ENCODE peak calls at places on chromosomes 4 and X, in seven cellular contexts. E, D, A, I, F, R and P are unnamed samples.

GRCh38 chrX:8067754-8068469 is 103.2 kb downstream of the VCX2 start:
- DNase-seq in E (no peak), D (no peak), A (no peak), I (peak), F (no peak), R (no peak), P (no peak)

GRCh38 chr4:57102050-57102564 is 8.1 kb downstream of the IGFBP7 start:
- DNase-seq in E (no peak), D (no peak), A (no peak), I (peak), F (no peak), R (no peak), P (peak)

GRCh38 chr4:101089168-101089567 is 258.2 kb downstream of the PPP3CA start:
- DNase-seq in E (no peak), D (no peak), A (no peak), I (no peak), F (peak), R (no peak), P (no peak)

GRCh38 chrX:120115438-120115963 is at the start of gene RHOXF1:
- DNase-seq in E (no peak), D (no peak), A (no peak), I (no peak), F (no peak), R (no peak), P (no peak)

GRCh38 chr4:28523791-28524190 is 1663.2 kb downstream of the STIM2 start:
- DNase-seq in E (no peak), D (no peak), A (no peak), I (no peak), F (no peak), R (no peak), P (no peak)

GRCh38 chrX:78455901-78456300 is 128.5 kb upstream of the CYSLTR1 start:
- DNase-seq in E (no peak), D (no peak), A (no peak), I (no peak), F (no peak), R (no peak), P (no peak)

GRCh38 chrX:66203114-66203513 is 39.1 kb downstream of the HEPH start:
- DNase-seq in E (no peak), D (no peak), A (no peak), I (no peak), F (no peak), R (no peak), P (no peak)

GRCh38 chrX:70313503-70313902 is 23.6 kb downstream of the KIF4A start:
- DNase-seq in E (no peak), D (no peak), A (no peak), I (peak), F (no peak), R (no peak), P (no peak)

GRCh38 chrX:26581086-26581485 is 365.1 kb downstream of the MAGEB5 start:
- DNase-seq in E (no peak), D (no peak), A (no peak), I (peak), F (no peak), R (no peak), P (no peak)

GRCh38 chr4:6368096-6368495 is 98.4 kb downstream of the WFS1 start:
- DNase-seq in E (no peak), D (no peak), A (no peak), I (no peak), F (no peak), R (no peak), P (no peak)

GRCh38 chrX:64536740-64537139 is 141.5 kb upstream of the MTMR8 start:
- DNase-seq in E (no peak), D (no peak), A (no peak), I (no peak), F (no peak), R (no peak), P (no peak)

GRCh38 chr4:78244691-78245485 is 187.8 kb downstream of the FRAS1 start:
- DNase-seq in E (no peak), D (no peak), A (no peak), I (no peak), F (no peak), R (no peak), P (no peak)

GRCh38 chr4:8192748-8193738 is 6.0 kb upstream of the SH3TC1 start:
- DNase-seq in E (peak), D (no peak), A (peak), I (peak), F (peak), R (no peak), P (peak)

GRCh38 chrX:136487647-136488046 is at the start of gene BRS3:
- DNase-seq in E (no peak), D (no peak), A (no peak), I (no peak), F (no peak), R (no peak), P (no peak)

GRCh38 chr4:78565971-78566372 is 14.4 kb downstream of the ANXA3 start:
- DNase-seq in E (no peak), D (no peak), A (peak), I (peak), F (no peak), R (no peak), P (peak)

GRCh38 chr4:169268951-169269781 is 1.6 kb downstream of the SH3RF1 start:
- DNase-seq in E (no peak), D (no peak), A (no peak), I (peak), F (no peak), R (peak), P (peak)

GRCh38 chr4:133150643-133151300 is 1.7 kb downstream of the PCDH10 start:
- DNase-seq in E (no peak), D (no peak), A (no peak), I (no peak), F (peak), R (peak), P (no peak)

GRCh38 chr4:169660929-169661328 is 40.6 kb downstream of the CLCN3 start:
- DNase-seq in E (no peak), D (no peak), A (no peak), I (no peak), F (no peak), R (no peak), P (no peak)

GRCh38 chr4:14375816-14376215 is 626.5 kb upstream of the CPEB2 start:
- DNase-seq in E (no peak), D (no peak), A (no peak), I (peak), F (no peak), R (no peak), P (no peak)

GRCh38 chr4:152348670-152349069 is 187.2 kb downstream of the FBXW7 start:
- DNase-seq in E (no peak), D (no peak), A (no peak), I (no peak), F (peak), R (no peak), P (no peak)

GRCh38 chrX:67568769-67569168 is 24.9 kb downstream of the AR start:
- DNase-seq in E (no peak), D (no peak), A (no peak), I (no peak), F (no peak), R (no peak), P (no peak)

GRCh38 chr4:25401066-25401465 is 24.0 kb downstream of the ANAPC4 start:
- DNase-seq in E (no peak), D (no peak), A (peak), I (peak), F (no peak), R (no peak), P (no peak)

GRCh38 chr4:92163348-92163747 is 140.4 kb upstream of the GRID2 start:
- DNase-seq in E (no peak), D (no peak), A (no peak), I (peak), F (no peak), R (no peak), P (no peak)

GRCh38 chr4:6777636-6778281 is 4.8 kb upstream of the KIAA0232 start:
- DNase-seq in E (no peak), D (no peak), A (no peak), I (no peak), F (no peak), R (no peak), P (peak)

GRCh38 chrX:140050906-140051305 is 85.6 kb upstream of the CXorf66 start:
- DNase-seq in E (no peak), D (no peak), A (no peak), I (peak), F (no peak), R (no peak), P (no peak)

GRCh38 chrX:154815274-154815818 is 10.1 kb upstream of the MPP1 start:
- DNase-seq in E (no peak), D (no peak), A (no peak), I (peak), F (no peak), R (no peak), P (no peak)
- TF ChIP-seq RFX5 in E (no peak), D (no peak), A (no peak), I (no peak), F (no peak), R (no peak), P (no peak)

GRCh38 chr4:4762300-4762699 is 97.2 kb upstream of the MSX1 start:
- DNase-seq in E (no peak), D (no peak), A (no peak), I (no peak), F (no peak), R (no peak), P (no peak)

GRCh38 chr4:4758708-4759107 is 100.8 kb upstream of the MSX1 start:
- DNase-seq in E (peak), D (no peak), A (no peak), I (no peak), F (no peak), R (no peak), P (no peak)

GRCh38 chr4:4759233-4759632 is 100.2 kb upstream of the MSX1 start:
- DNase-seq in E (no peak), D (no peak), A (no peak), I (no peak), F (no peak), R (no peak), P (no peak)

GRCh38 chr4:4761128-4761991 is 98.1 kb upstream of the MSX1 start:
- DNase-seq in E (no peak), D (peak), A (no peak), I (no peak), F (peak), R (peak), P (peak)

DNA sequence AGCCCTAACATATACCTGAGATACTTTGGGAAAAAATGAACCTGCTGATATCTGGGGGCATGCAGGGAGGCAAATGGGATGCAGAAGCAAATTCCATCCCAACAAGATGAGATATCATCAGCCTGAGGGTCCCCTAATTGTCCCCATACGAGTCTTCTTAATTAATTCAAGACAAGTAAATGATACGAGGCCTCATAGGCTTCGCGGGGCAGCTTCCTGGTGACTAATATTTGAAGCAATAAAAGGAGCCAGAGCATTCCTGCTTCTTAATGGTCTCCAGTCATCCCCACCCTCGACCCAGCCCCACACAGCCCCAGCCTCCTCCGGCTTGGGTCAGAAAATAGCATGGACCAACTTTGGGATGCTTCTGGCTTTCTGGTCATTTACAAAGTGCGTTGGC is 99.6 kb upstream of the MSX1 start:
- DNase-seq in E (no peak), D (no peak), A (no peak), I (no peak), F (no peak), R (no peak), P (no peak)
- TF ChIP-seq RFX5 in E (no peak), D (no peak), A (no peak), I (no peak), F (no peak), R (no peak), P (no peak)

DNA sequence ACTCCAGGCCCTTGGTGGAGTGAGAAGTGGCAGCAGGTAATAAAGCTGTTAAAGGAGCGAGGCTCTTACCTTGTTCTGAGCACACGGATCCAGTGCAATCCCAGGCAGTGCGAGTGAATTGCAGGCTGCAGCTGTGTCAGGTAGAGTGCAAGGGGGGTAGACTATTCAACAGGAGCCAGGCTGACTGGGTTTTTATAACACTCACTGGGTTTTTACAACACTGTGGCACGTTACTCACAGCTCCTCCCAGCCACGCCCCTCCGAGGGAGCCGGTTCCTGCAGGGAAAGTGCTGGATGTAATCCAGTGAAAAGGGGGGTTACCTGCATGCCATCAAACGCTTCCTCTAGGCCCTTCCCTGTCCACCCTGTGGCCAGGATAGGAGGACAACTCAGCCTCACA is 358 bp downstream of the FGFBP1 start:
- DNase-seq in E (no peak), D (no peak), A (peak), I (no peak), F (no peak), R (peak), P (no peak)
- TF ChIP-seq RFX5 in E (no peak), D (no peak), A (no peak), I (no peak), F (no peak), R (no peak), P (no peak)

GRCh38 chr4:1982124-1983052 is 26.4 kb downstream of the NELFA start:
- DNase-seq in E (no peak), D (no peak), A (no peak), I (no peak), F (no peak), R (no peak), P (no peak)
- TF ChIP-seq RFX5 in E (no peak), D (no peak), A (no peak), I (no peak), F (no peak), R (no peak), P (no peak)

DNA sequence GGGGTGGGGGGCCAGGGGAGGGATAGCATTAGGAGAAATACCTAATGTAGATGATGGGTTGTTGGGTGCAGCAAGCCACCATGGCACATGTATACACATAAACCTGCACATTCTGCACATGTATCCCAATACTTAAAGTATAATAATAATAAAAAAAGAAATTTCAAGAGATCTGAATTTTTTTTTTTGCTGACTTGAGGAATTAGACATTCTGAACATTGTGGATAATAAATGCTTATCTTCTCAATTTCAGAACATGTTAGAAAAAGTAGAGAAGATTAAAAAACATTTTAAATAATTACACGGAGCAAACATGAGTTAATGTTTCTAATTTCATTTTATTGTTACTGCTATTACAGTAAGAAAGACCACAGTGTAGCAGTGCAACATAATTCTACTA is 230.4 kb downstream of the DTHD1 start:
- DNase-seq in E (no peak), D (no peak), A (no peak), I (no peak), F (no peak), R (no peak), P (no peak)
- TF ChIP-seq RFX5 in E (no peak), D (no peak), A (no peak), I (no peak), F (no peak), R (no peak), P (no peak)

GRCh38 chrX:48792219-48792618 is 5.8 kb downstream of the GATA1 start:
- DNase-seq in E (no peak), D (no peak), A (no peak), I (no peak), F (no peak), R (no peak), P (no peak)

GRCh38 chrX:48790477-48790876 is 4.1 kb downstream of the GATA1 start:
- DNase-seq in E (no peak), D (no peak), A (no peak), I (no peak), F (no peak), R (no peak), P (no peak)

GRCh38 chrX:48793935-48794334 is 7.5 kb downstream of the GATA1 start:
- DNase-seq in E (no peak), D (no peak), A (no peak), I (no peak), F (no peak), R (no peak), P (no peak)

GRCh38 chrX:48789366-48790220 is 3.2 kb downstream of the GATA1 start:
- DNase-seq in E (no peak), D (no peak), A (no peak), I (no peak), F (no peak), R (no peak), P (no peak)

DNA sequence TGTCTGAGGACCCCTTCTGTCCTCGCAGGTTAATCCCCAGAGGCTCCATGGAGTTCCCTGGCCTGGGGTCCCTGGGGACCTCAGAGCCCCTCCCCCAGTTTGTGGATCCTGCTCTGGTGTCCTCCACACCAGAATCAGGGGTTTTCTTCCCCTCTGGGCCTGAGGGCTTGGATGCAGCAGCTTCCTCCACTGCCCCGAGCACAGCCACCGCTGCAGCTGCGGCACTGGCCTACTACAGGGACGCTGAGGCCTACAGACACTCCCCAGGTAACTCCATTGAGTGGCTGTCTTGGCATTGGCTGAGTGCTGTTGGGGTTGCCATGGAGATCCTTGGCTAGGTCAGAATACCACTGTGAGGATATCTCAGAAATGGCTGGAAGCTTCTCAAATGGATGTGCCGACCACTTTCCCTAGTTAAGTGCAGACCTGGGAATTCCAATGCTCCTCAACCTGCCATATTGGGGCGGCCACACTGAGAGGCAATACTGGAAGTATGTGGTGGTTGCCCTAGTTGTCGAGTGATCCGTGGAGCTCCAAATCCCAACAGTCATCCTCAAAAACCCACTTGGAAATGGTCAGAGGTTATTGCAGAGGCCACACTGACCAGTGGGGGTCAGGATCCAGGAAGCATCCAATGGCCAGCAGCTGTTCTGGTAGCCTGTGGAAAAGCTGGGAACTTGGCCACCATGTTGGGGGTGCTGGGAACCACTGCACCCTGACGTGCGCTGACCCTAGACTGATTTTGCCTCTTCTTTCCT is 4.9 kb downstream of the GATA1 start:
- DNase-seq in E (no peak), D (no peak), A (no peak), I (no peak), F (no peak), R (no peak), P (no peak)
- TF ChIP-seq RFX5 in E (no peak), D (no peak), A (no peak), I (no peak), F (no peak), R (no peak), P (no peak)

GRCh38 chr4:84738622-84739021 is 155.7 kb downstream of the CDS1 start:
- DNase-seq in E (no peak), D (no peak), A (no peak), I (no peak), F (no peak), R (no peak), P (no peak)

GRCh38 chr4:84737656-84738055 is 154.7 kb downstream of the CDS1 start:
- DNase-seq in E (no peak), D (no peak), A (no peak), I (no peak), F (no peak), R (no peak), P (no peak)

GRCh38 chr4:84734037-84734436 is 151.1 kb downstream of the CDS1 start:
- DNase-seq in E (no peak), D (no peak), A (no peak), I (no peak), F (no peak), R (no peak), P (no peak)

GRCh38 chr4:84730375-84730774 is 147.4 kb downstream of the CDS1 start:
- DNase-seq in E (no peak), D (no peak), A (no peak), I (no peak), F (no peak), R (no peak), P (no peak)

DNA sequence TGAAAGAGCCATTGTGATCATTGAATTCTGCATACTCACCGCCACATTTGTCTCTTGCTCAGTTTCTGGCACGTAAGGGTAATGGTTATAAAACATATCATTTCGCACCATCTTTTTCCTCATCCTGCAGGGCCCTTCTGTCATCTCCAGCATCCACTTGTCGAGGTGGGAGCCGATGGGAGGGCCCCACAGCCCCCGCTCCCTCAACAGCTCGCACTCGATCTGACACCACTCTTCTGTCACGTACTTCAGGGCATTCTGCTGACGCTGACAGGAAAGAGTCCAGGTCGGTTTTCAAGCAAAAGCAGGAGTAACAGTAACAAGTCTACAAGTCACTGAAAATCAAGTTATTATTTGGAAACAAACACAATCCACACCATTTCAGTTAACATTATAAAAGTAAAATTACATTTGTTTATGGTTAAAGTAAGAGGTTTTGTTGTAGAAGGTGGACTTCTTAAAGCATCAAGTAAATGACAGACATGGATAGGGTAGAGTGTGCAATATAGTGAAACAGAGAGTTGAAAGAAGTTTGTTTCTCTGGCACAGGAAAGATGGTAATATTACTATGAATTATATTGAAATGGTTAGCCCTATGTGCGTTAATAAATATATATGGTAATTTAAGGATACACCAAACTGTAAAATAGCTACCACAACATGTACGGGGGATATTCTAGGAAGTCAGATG is 150.6 kb downstream of the CDS1 start:
- DNase-seq in E (no peak), D (no peak), A (no peak), I (no peak), F (no peak), R (no peak), P (no peak)
- TF ChIP-seq RFX5 in E (no peak), D (no peak), A (no peak), I (no peak), F (no peak), R (no peak), P (no peak)